ENCODE peak calls at places on chromosome 10, in eight cellular contexts. One of them, this sample, is unnamed.

GRCh38 chr10:80356563-80356999 is at the start of the genes DYDC1 and DYDC2:
- DNase-seq in NCI-H446 treated with DMSO at 0.1 percent for 48 hours: no peak
- DNase-seq in fibroblast of pulmonary artery: peak
- DNase-seq in nucleus accumbens: peak
- DNase-seq in Caki2: no peak
- DNase-seq in prostate gland: peak
- DNase-seq in mucosa of gallbladder: peak
- DNase-seq in germinal center: peak
- DNase-seq in this sample: no peak

GRCh38 chr10:65660006-65660405 is 1265.8 kb upstream of the LRRTM3 start:
- DNase-seq in NCI-H446 treated with DMSO at 0.1 percent for 48 hours: no peak
- DNase-seq in fibroblast of pulmonary artery: no peak
- DNase-seq in nucleus accumbens: no peak
- DNase-seq in Caki2: no peak
- DNase-seq in prostate gland: no peak
- DNase-seq in mucosa of gallbladder: no peak
- DNase-seq in germinal center: no peak
- DNase-seq in this sample: no peak

GRCh38 chr10:1737222-1738061 is at the start of gene ADARB2:
- DNase-seq in NCI-H446 treated with DMSO at 0.1 percent for 48 hours: no peak
- DNase-seq in fibroblast of pulmonary artery: no peak
- DNase-seq in nucleus accumbens: peak
- DNase-seq in Caki2: peak
- DNase-seq in prostate gland: peak
- DNase-seq in mucosa of gallbladder: peak
- DNase-seq in germinal center: no peak
- DNase-seq in this sample: peak

GRCh38 chr10:5814110-5815107 is 1.2 kb upstream of the GDI2 start:
- DNase-seq in NCI-H446 treated with DMSO at 0.1 percent for 48 hours: no peak
- DNase-seq in fibroblast of pulmonary artery: peak
- DNase-seq in nucleus accumbens: no peak
- DNase-seq in Caki2: no peak
- DNase-seq in prostate gland: no peak
- DNase-seq in mucosa of gallbladder: no peak
- DNase-seq in germinal center: no peak
- DNase-seq in this sample: no peak

GRCh38 chr10:64091889-64092288 is 570.7 kb downstream of the REEP3 start:
- DNase-seq in NCI-H446 treated with DMSO at 0.1 percent for 48 hours: no peak
- DNase-seq in fibroblast of pulmonary artery: peak
- DNase-seq in nucleus accumbens: peak
- DNase-seq in Caki2: no peak
- DNase-seq in prostate gland: no peak
- DNase-seq in mucosa of gallbladder: no peak
- DNase-seq in germinal center: no peak
- DNase-seq in this sample: no peak

GRCh38 chr10:31321396-31321941 is 2.5 kb downstream of the ZEB1 start:
- DNase-seq in NCI-H446 treated with DMSO at 0.1 percent for 48 hours: no peak
- DNase-seq in fibroblast of pulmonary artery: peak
- DNase-seq in nucleus accumbens: no peak
- DNase-seq in Caki2: peak
- DNase-seq in prostate gland: no peak
- DNase-seq in mucosa of gallbladder: no peak
- DNase-seq in germinal center: no peak
- DNase-seq in this sample: peak

GRCh38 chr10:129764901-129765663 is 199.0 kb downstream of the EBF3 start:
- DNase-seq in NCI-H446 treated with DMSO at 0.1 percent for 48 hours: no peak
- DNase-seq in fibroblast of pulmonary artery: no peak
- DNase-seq in nucleus accumbens: no peak
- DNase-seq in Caki2: no peak
- DNase-seq in prostate gland: no peak
- DNase-seq in mucosa of gallbladder: no peak
- DNase-seq in germinal center: no peak
- DNase-seq in this sample: no peak

GRCh38 chr10:113620486-113620885 is 43.4 kb downstream of the NRAP start:
- DNase-seq in NCI-H446 treated with DMSO at 0.1 percent for 48 hours: no peak
- DNase-seq in fibroblast of pulmonary artery: no peak
- DNase-seq in nucleus accumbens: no peak
- DNase-seq in Caki2: no peak
- DNase-seq in prostate gland: no peak
- DNase-seq in mucosa of gallbladder: no peak
- DNase-seq in germinal center: no peak
- DNase-seq in this sample: no peak

GRCh38 chr10:79933961-79934360 is 14.9 kb downstream of the SFTPD start:
- DNase-seq in NCI-H446 treated with DMSO at 0.1 percent for 48 hours: no peak
- DNase-seq in fibroblast of pulmonary artery: peak
- DNase-seq in nucleus accumbens: no peak
- DNase-seq in Caki2: peak
- DNase-seq in prostate gland: no peak
- DNase-seq in mucosa of gallbladder: peak
- DNase-seq in germinal center: no peak
- DNase-seq in this sample: peak

GRCh38 chr10:49058341-49059255 is 56.7 kb downstream of the VSTM4 start:
- DNase-seq in NCI-H446 treated with DMSO at 0.1 percent for 48 hours: no peak
- DNase-seq in fibroblast of pulmonary artery: no peak
- DNase-seq in nucleus accumbens: no peak
- DNase-seq in Caki2: no peak
- DNase-seq in prostate gland: no peak
- DNase-seq in mucosa of gallbladder: no peak
- DNase-seq in germinal center: no peak
- DNase-seq in this sample: no peak

GRCh38 chr10:80459047-80459865 is 5.1 kb downstream of the TSPAN14 start:
- DNase-seq in NCI-H446 treated with DMSO at 0.1 percent for 48 hours: no peak
- DNase-seq in fibroblast of pulmonary artery: peak
- DNase-seq in nucleus accumbens: no peak
- DNase-seq in Caki2: peak
- DNase-seq in prostate gland: peak
- DNase-seq in mucosa of gallbladder: peak
- DNase-seq in germinal center: peak
- DNase-seq in this sample: no peak

GRCh38 chr10:50501478-50501877 is 122.3 kb downstream of the SGMS1 start:
- DNase-seq in NCI-H446 treated with DMSO at 0.1 percent for 48 hours: no peak
- DNase-seq in fibroblast of pulmonary artery: peak
- DNase-seq in nucleus accumbens: no peak
- DNase-seq in Caki2: no peak
- DNase-seq in prostate gland: no peak
- DNase-seq in mucosa of gallbladder: no peak
- DNase-seq in germinal center: no peak
- DNase-seq in this sample: no peak

GRCh38 chr10:103519798-103520197 is 26.3 kb downstream of the NEURL1 start:
- DNase-seq in NCI-H446 treated with DMSO at 0.1 percent for 48 hours: no peak
- DNase-seq in fibroblast of pulmonary artery: no peak
- DNase-seq in nucleus accumbens: no peak
- DNase-seq in Caki2: no peak
- DNase-seq in prostate gland: no peak
- DNase-seq in mucosa of gallbladder: no peak
- DNase-seq in germinal center: no peak
- DNase-seq in this sample: no peak

GRCh38 chr10:24552346-24553016 is 171.2 kb downstream of the ARHGAP21 start:
- DNase-seq in NCI-H446 treated with DMSO at 0.1 percent for 48 hours: no peak
- DNase-seq in fibroblast of pulmonary artery: no peak
- DNase-seq in nucleus accumbens: no peak
- DNase-seq in Caki2: no peak
- DNase-seq in prostate gland: peak
- DNase-seq in mucosa of gallbladder: peak
- DNase-seq in germinal center: peak
- DNase-seq in this sample: no peak

GRCh38 chr10:61398730-61399129 is 54.5 kb downstream of the TMEM26 start:
- DNase-seq in NCI-H446 treated with DMSO at 0.1 percent for 48 hours: no peak
- DNase-seq in fibroblast of pulmonary artery: no peak
- DNase-seq in nucleus accumbens: no peak
- DNase-seq in Caki2: no peak
- DNase-seq in prostate gland: no peak
- DNase-seq in mucosa of gallbladder: no peak
- DNase-seq in germinal center: no peak
- DNase-seq in this sample: no peak

GRCh38 chr10:663466-663751 is 26.1 kb downstream of the DIP2C start:
- DNase-seq in NCI-H446 treated with DMSO at 0.1 percent for 48 hours: no peak
- DNase-seq in fibroblast of pulmonary artery: no peak
- DNase-seq in nucleus accumbens: no peak
- DNase-seq in Caki2: no peak
- DNase-seq in prostate gland: no peak
- DNase-seq in mucosa of gallbladder: no peak
- DNase-seq in germinal center: no peak
- DNase-seq in this sample: no peak

GRCh38 chr10:43055217-43055616 is 21.7 kb upstream of the RET start:
- DNase-seq in NCI-H446 treated with DMSO at 0.1 percent for 48 hours: no peak
- DNase-seq in fibroblast of pulmonary artery: no peak
- DNase-seq in nucleus accumbens: no peak
- DNase-seq in Caki2: no peak
- DNase-seq in prostate gland: no peak
- DNase-seq in mucosa of gallbladder: no peak
- DNase-seq in germinal center: no peak
- DNase-seq in this sample: no peak

GRCh38 chr10:67818323-67818722 is 19.7 kb downstream of the DNAJC12 start:
- DNase-seq in NCI-H446 treated with DMSO at 0.1 percent for 48 hours: peak
- DNase-seq in fibroblast of pulmonary artery: peak
- DNase-seq in nucleus accumbens: no peak
- DNase-seq in Caki2: peak
- DNase-seq in prostate gland: no peak
- DNase-seq in mucosa of gallbladder: no peak
- DNase-seq in germinal center: no peak
- DNase-seq in this sample: peak

GRCh38 chr10:48384699-48384982 is 78.2 kb downstream of the MAPK8 start:
- DNase-seq in NCI-H446 treated with DMSO at 0.1 percent for 48 hours: peak
- DNase-seq in fibroblast of pulmonary artery: no peak
- DNase-seq in nucleus accumbens: no peak
- DNase-seq in Caki2: no peak
- DNase-seq in prostate gland: no peak
- DNase-seq in mucosa of gallbladder: no peak
- DNase-seq in germinal center: no peak
- DNase-seq in this sample: no peak

GRCh38 chr10:97659589-97659988 is 19.1 kb downstream of the PI4K2A start:
- DNase-seq in NCI-H446 treated with DMSO at 0.1 percent for 48 hours: no peak
- DNase-seq in fibroblast of pulmonary artery: peak
- DNase-seq in nucleus accumbens: no peak
- DNase-seq in Caki2: no peak
- DNase-seq in prostate gland: no peak
- DNase-seq in mucosa of gallbladder: no peak
- DNase-seq in germinal center: no peak
- DNase-seq in this sample: no peak

GRCh38 chr10:22713853-22714523 is 390 bp downstream of the PIP4K2A start:
- DNase-seq in NCI-H446 treated with DMSO at 0.1 percent for 48 hours: no peak
- DNase-seq in fibroblast of pulmonary artery: peak
- DNase-seq in nucleus accumbens: peak
- DNase-seq in Caki2: peak
- DNase-seq in prostate gland: peak
- DNase-seq in mucosa of gallbladder: no peak
- DNase-seq in germinal center: peak
- DNase-seq in this sample: peak

GRCh38 chr10:27240891-27241639 is 468 bp upstream of the ACBD5 start:
- DNase-seq in NCI-H446 treated with DMSO at 0.1 percent for 48 hours: no peak
- DNase-seq in fibroblast of pulmonary artery: peak
- DNase-seq in nucleus accumbens: peak
- DNase-seq in Caki2: peak
- DNase-seq in prostate gland: peak
- DNase-seq in mucosa of gallbladder: no peak
- DNase-seq in germinal center: peak
- DNase-seq in this sample: peak

GRCh38 chr10:68721673-68721963 is 579 bp downstream of the CCAR1 start:
- DNase-seq in NCI-H446 treated with DMSO at 0.1 percent for 48 hours: no peak
- DNase-seq in fibroblast of pulmonary artery: no peak
- DNase-seq in nucleus accumbens: no peak
- DNase-seq in Caki2: no peak
- DNase-seq in prostate gland: no peak
- DNase-seq in mucosa of gallbladder: peak
- DNase-seq in germinal center: no peak
- DNase-seq in this sample: no peak

GRCh38 chr10:93072225-93072712 is 1.4 kb upstream of the CYP26A1 start:
- DNase-seq in NCI-H446 treated with DMSO at 0.1 percent for 48 hours: no peak
- DNase-seq in fibroblast of pulmonary artery: no peak
- DNase-seq in nucleus accumbens: no peak
- DNase-seq in Caki2: no peak
- DNase-seq in prostate gland: no peak
- DNase-seq in mucosa of gallbladder: no peak
- DNase-seq in germinal center: no peak
- DNase-seq in this sample: no peak

GRCh38 chr10:49292565-49293207 is 6.3 kb upstream of the C10orf71 start:
- DNase-seq in NCI-H446 treated with DMSO at 0.1 percent for 48 hours: no peak
- DNase-seq in fibroblast of pulmonary artery: no peak
- DNase-seq in nucleus accumbens: no peak
- DNase-seq in Caki2: no peak
- DNase-seq in prostate gland: no peak
- DNase-seq in mucosa of gallbladder: no peak
- DNase-seq in germinal center: no peak
- DNase-seq in this sample: no peak

This sample was measured in lung microvascular endothelial cell.